ENCODE peak calls at places on chromosomes 11 and 22, in five cellular contexts. D is body of pancreas, R is stomach, I is HCT116, N is heart left ventricle. Z is an unnamed sample.

GRCh38 chr22:35642305-35642741 is 5.9 kb upstream of the APOL6 start:
- DNase-seq in D (no peak), R (no peak), I (no peak), N (no peak), Z (no peak)

GRCh38 chr22:25053153-25053805 is 100.8 kb downstream of the KIAA1671 start:
- DNase-seq in D (no peak), R (no peak), I (no peak), N (no peak), Z (no peak)

GRCh38 chr22:47086596-47087248 is 324.3 kb downstream of the TBC1D22A start:
- DNase-seq in D (peak; percentile 69), R (no peak), I (no peak), N (no peak), Z (no peak)

GRCh38 chr11:93199616-93200015 is 1.8 kb upstream of the SLC36A4 start:
- DNase-seq in D (no peak), R (no peak), I (no peak), N (no peak), Z (no peak)

GRCh38 chr11:11476971-11477645 is 124.1 kb upstream of the CSNK2A3 start:
- DNase-seq in D (no peak), R (no peak), I (no peak), N (no peak), Z (no peak)

GRCh38 chr22:45310331-45311032 is 748 bp downstream of the FAM118A start:
- DNase-seq in D (no peak), R (no peak), I (no peak), N (no peak), Z (peak; percentile 49)

GRCh38 chr22:32378703-32379272 is 21.1 kb downstream of the RFPL3 start:
- DNase-seq in D (no peak), R (no peak), I (peak; percentile 54), N (no peak), Z (peak; percentile 41)

GRCh38 chr11:83971063-83971462 is 684.9 kb upstream of the CCDC90B start:
- DNase-seq in D (peak; percentile 7), R (no peak), I (no peak), N (no peak), Z (no peak)

GRCh38 chr22:31857247-31857646 is 87.1 kb upstream of the YWHAH start:
- DNase-seq in D (peak; percentile 46), R (no peak), I (no peak), N (no peak), Z (no peak)

GRCh38 chr11:126282361-126282741 is 542 bp upstream of the TIRAP start:
- DNase-seq in D (peak; percentile 46), R (peak; percentile 34), I (no peak), N (peak; percentile 47), Z (peak; percentile 38)

GRCh38 chr22:29313126-29314071 is 2.1 kb downstream of the RASL10A start:
- DNase-seq in D (no peak), R (no peak), I (peak; percentile 34), N (no peak), Z (peak; percentile 88)

GRCh38 chr11:118911113-118911879 is 14.4 kb downstream of the BCL9L start:
- DNase-seq in D (no peak), R (no peak), I (no peak), N (no peak), Z (no peak)

GRCh38 chr11:118913411-118914125 is 12.2 kb downstream of the BCL9L start:
- DNase-seq in D (no peak), R (no peak), I (no peak), N (no peak), Z (no peak)

GRCh38 chr11:118910309-118911112 is 15.2 kb downstream of the BCL9L start:
- DNase-seq in D (peak; percentile 77), R (peak; percentile 82), I (no peak), N (peak; percentile 78), Z (peak; percentile 39)

GRCh38 chr11:118912742-118913410 is 12.8 kb downstream of the BCL9L start:
- DNase-seq in D (peak; percentile 53), R (no peak), I (no peak), N (no peak), Z (peak; percentile 42)

DNA sequence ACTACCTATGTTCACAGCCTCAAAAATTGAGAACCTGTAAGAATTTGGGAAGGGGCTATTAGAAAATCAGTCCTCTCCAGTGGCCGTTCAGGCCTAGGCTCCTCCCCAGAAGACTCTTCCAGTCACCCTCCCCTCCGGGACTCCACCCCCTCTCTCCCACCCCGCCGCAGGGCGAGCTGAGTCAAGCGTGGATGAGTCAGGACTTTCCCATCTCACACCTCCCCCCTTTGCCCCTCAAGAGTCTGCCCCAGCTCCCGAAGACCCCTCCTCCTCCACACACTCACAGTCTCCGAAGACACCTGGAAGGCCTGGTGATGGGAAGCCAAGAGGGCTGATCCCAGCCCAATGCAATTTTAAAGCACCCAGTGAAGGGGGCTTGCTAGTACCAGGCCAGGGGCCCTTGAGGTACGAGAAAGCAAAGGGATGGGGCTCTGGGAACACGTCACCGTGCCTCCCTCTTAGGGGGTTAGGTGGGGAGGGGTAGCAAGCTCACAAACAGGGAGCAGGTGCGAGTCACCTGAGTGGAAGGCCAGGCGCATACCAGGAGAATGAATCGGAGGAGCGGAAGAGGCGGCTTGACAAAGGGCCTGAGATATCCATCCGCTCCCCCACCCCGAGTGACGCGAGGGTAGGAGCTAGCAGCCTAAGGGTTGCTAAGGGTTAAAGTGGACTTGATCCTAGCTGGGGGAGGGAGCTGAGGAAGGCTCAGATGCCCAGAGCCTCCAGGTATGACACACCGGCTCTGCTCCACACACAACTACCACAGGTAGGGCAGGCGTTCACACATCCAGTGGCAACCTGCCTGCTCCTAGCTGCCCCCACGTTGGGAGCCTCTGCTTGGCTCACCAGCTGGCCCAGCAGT is 13.6 kb downstream of the BCL9L start:
- DNase-seq in D (peak; percentile 73), R (no peak), I (peak; percentile 96), N (peak; percentile 81), Z (peak; percentile 45)
- TF ChIP-seq POLR2A in D (peak; percentile 61), R (no peak), I (peak; percentile 86), N (no peak), Z (no peak)

GRCh38 chr11:61163714-61164609 is 2.7 kb upstream of the VPS37C start:
- DNase-seq in D (peak; percentile 63), R (peak; percentile 20), I (no peak), N (no peak), Z (peak; percentile 83)

GRCh38 chr11:61162092-61162935 is 1.1 kb upstream of the VPS37C start:
- DNase-seq in D (peak; percentile 75), R (peak; percentile 74), I (peak; percentile 82), N (no peak), Z (peak; percentile 57)

GRCh38 chr11:61158691-61159381 is 2.4 kb downstream of the VPS37C start:
- DNase-seq in D (no peak), R (no peak), I (no peak), N (no peak), Z (no peak)

GRCh38 chr11:61160487-61161189 is 588 bp downstream of the VPS37C start:
- DNase-seq in D (no peak), R (peak; percentile 26), I (no peak), N (no peak), Z (no peak)

DNA sequence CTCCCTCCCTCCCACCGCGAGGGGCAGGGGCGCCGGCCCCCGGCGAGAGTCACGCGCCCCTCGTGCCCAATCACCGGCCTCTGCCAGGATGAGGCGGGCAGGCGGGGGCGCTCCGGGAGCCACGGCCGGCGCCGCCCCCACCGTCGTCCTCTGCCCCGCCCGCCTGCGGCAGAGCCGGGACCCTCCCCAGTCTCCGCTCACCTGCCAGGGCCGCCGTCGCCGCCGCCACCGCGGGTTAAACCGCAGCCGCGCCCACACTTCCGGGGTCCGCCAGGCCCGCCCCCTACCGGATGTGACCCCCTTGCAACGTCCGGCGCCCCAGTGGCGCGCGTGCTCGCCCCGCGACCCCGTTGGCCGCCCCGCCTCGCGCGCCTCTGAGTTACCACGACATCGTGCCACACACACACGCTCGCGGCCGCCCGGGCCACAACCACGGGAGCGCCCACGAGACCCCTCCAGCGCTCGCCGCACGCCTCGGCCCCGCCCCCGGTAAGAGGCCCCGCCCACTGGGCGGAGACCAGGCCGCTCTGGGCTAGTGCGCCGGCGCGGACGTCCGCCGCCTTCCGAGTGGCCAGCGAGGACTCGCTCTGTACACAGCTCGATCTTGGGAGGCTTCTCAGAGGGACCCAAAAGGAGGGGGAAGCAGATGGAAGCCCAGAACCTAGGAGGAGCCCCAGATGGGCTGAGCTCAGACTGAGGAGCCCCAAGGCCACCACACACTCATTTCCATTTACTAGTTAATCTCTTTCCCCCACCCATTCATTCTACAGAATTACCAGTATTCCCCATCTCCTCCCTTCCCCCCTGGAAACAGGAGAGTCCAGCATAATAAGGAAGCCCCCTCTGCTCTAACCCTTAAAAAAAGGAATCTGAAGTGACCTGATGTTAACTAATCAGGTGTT is at the start of gene VPS37C:
- DNase-seq in D (peak; percentile 88), R (peak; percentile 92), I (peak; percentile 76), N (peak; percentile 90), Z (peak; percentile 95)
- TF ChIP-seq POLR2A in D (peak; percentile 68), R (no peak), I (peak; percentile 89), N (no peak), Z (peak; percentile 84)

GRCh38 chr22:17781319-17782031 is 7.2 kb upstream of the BID start:
- DNase-seq in D (peak; percentile 51), R (no peak), I (no peak), N (no peak), Z (peak; percentile 35)

GRCh38 chr22:17779286-17780115 is 5.2 kb upstream of the BID start:
- DNase-seq in D (no peak), R (no peak), I (no peak), N (no peak), Z (no peak)

GRCh38 chr22:17778412-17778976 is 4.2 kb upstream of the BID start:
- DNase-seq in D (no peak), R (no peak), I (no peak), N (no peak), Z (no peak)

GRCh38 chr22:17780741-17781318 is 6.6 kb upstream of the BID start:
- DNase-seq in D (no peak), R (no peak), I (no peak), N (no peak), Z (no peak)

GRCh38 chr22:17780116-17780740 is 6.0 kb upstream of the BID start:
- DNase-seq in D (no peak), R (no peak), I (no peak), N (no peak), Z (no peak)
- TF ChIP-seq POLR2A in D (no peak), R (no peak), I (no peak), N (no peak), Z (no peak)

DNA sequence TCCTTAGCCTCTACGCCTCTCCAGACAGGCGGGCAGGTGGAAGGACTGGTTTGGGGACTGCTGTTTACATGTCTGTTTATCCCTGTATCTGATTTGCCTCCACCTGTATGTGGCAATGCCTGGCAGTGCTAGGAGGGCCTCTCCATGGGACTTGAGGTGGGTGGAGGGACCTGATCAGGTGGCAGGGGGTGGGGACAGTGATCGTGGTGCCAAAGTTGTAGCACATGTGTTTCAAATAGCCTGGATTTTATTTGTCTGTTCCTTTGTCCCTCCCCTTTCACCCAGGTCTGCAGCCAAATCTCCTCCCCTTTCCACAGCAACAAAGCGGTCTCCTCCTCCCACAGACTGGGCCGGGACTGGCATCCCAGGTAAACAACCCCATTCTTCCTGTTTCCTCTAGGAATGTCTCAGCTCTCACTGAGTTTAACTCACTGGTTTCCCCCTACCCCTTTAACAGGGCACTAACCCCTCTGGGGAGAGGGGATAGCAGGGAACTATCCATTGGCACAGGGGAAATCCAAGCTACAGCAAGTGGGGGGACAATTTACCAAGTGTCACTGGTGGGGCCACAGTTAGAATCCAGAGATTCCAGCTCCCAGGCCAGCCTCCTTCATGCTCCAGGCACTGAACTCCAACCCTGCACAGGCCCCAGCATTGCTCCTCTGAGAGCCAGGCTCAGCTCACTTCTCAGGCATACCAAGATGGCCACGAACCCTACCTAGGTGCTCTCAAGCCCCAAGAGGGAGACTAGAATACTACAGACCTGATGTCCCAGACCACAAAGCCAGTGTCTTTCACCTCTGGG is 22.9 kb upstream of the TLCD5 start:
- DNase-seq in D (peak; percentile 88), R (peak; percentile 86), I (no peak), N (no peak), Z (no peak)
- TF ChIP-seq POLR2A in D (no peak), R (no peak), I (no peak), N (no peak), Z (no peak)

GRCh38 chr11:22465620-22466019 is 127.4 kb downstream of the SLC17A6 start:
- DNase-seq in D (no peak), R (no peak), I (no peak), N (no peak), Z (no peak)
- TF ChIP-seq POLR2A in D (no peak), R (no peak), I (no peak), N (no peak), Z (no peak)